ENCODE peak calls at places on chromosomes 12 and 14, in nine cellular contexts. D, Z, H, N, L, M, G, R and K are unnamed samples.

GRCh38 chr14:68178282-68178681 is 358.7 kb downstream of the RAD51B start:
- DNase-seq in D (no peak), Z (peak; percentile 73), H (no peak), N (peak; percentile 28), L (no peak), M (no peak), G (no peak), R (no peak), K (no peak)

GRCh38 chr12:49019435-49020317 is 1.1 kb upstream of the PRKAG1 start:
- DNase-seq in D (peak; percentile 61), Z (peak; percentile 41), H (no peak), N (peak; percentile 78), L (peak; percentile 38), M (peak; percentile 74), G (peak; percentile 46), R (peak; percentile 47), K (peak; percentile 72)

GRCh38 chr14:69319911-69320310 is 60.0 kb downstream of the GALNT16 start:
- DNase-seq in D (no peak), Z (no peak), H (no peak), N (no peak), L (no peak), M (no peak), G (no peak), R (no peak), K (no peak)

GRCh38 chr14:49946320-49947141 is 53.6 kb downstream of the ARF6 start:
- DNase-seq in D (peak; percentile 80), Z (peak; percentile 93), H (no peak), N (no peak), L (no peak), M (peak; percentile 63), G (no peak), R (peak; percentile 72), K (peak; percentile 30)

GRCh38 chr14:92986254-92987147 is 63.6 kb downstream of the CHGA start:
- DNase-seq in D (peak; percentile 79), Z (peak; percentile 86), H (no peak), N (no peak), L (no peak), M (peak; percentile 69), G (no peak), R (peak; percentile 52), K (no peak)

GRCh38 chr12:104790296-104791125 is 167.6 kb downstream of the SLC41A2 start:
- DNase-seq in D (peak; percentile 21), Z (peak; percentile 31), H (peak; percentile 22), N (peak; percentile 80), L (peak; percentile 72), M (peak; percentile 50), G (no peak), R (peak; percentile 64), K (peak; percentile 42)

GRCh38 chr12:132272706-132273105 is 56.7 kb downstream of the GALNT9 start:
- DNase-seq in D (no peak), Z (no peak), H (no peak), N (no peak), L (no peak), M (no peak), G (no peak), R (no peak), K (no peak)

GRCh38 chr12:95788637-95789036 is 1.9 kb downstream of the NTN4 start:
- DNase-seq in D (peak; percentile 62), Z (peak; percentile 85), H (no peak), N (no peak), L (no peak), M (no peak), G (no peak), R (no peak), K (no peak)

GRCh38 chr12:105409881-105410471 is 79.5 kb downstream of the C12orf75 start:
- DNase-seq in D (peak; percentile 62), Z (no peak), H (no peak), N (no peak), L (no peak), M (peak; percentile 37), G (no peak), R (peak; percentile 24), K (no peak)

GRCh38 chr12:111304642-111305071 is 64.2 kb downstream of the PHETA1 start:
- DNase-seq in D (no peak), Z (peak; percentile 38), H (peak; percentile 52), N (peak; percentile 71), L (peak; percentile 22), M (no peak), G (peak; percentile 10), R (no peak), K (peak; percentile 57)

GRCh38 chr12:57755454-57756372 is 810 bp downstream of the MARCHF9 start:
- DNase-seq in D (peak; percentile 36), Z (peak; percentile 22), H (no peak), N (peak; percentile 53), L (peak; percentile 50), M (peak; percentile 68), G (peak; percentile 38), R (peak; percentile 71), K (peak; percentile 49)

GRCh38 chr12:12356886-12357696 is at the start of gene BORCS5:
- DNase-seq in D (peak; percentile 97), Z (peak; percentile 95), H (peak; percentile 91), N (peak; percentile 100), L (peak; percentile 99), M (peak; percentile 95), G (peak; percentile 100), R (peak; percentile 97), K (peak; percentile 99)

GRCh38 chr12:92141585-92142244 is 3.9 kb downstream of the BTG1 start:
- DNase-seq in D (no peak), Z (no peak), H (no peak), N (peak; percentile 41), L (no peak), M (no peak), G (peak; percentile 64), R (no peak), K (peak; percentile 58)

GRCh38 chr12:40054554-40055226 is 51.2 kb downstream of the SLC2A13 start:
- DNase-seq in D (peak; percentile 93), Z (peak; percentile 61), H (no peak), N (no peak), L (no peak), M (no peak), G (no peak), R (peak; percentile 31), K (no peak)

GRCh38 chr14:69351911-69352310 is 46.2 kb downstream of the ERH start:
- DNase-seq in D (no peak), Z (no peak), H (no peak), N (no peak), L (no peak), M (no peak), G (no peak), R (no peak), K (no peak)

GRCh38 chr14:89011327-89011726 is 186.9 kb downstream of the TTC8 start:
- DNase-seq in D (no peak), Z (no peak), H (no peak), N (no peak), L (no peak), M (no peak), G (no peak), R (no peak), K (no peak)

GRCh38 chr12:25322918-25323773 is 72.4 kb upstream of the KRAS start:
- DNase-seq in D (peak; percentile 52), Z (peak; percentile 47), H (no peak), N (no peak), L (no peak), M (no peak), G (no peak), R (no peak), K (no peak)

GRCh38 chr12:42327227-42327590 is 1.2 kb downstream of the PPHLN1 start:
- DNase-seq in D (no peak), Z (no peak), H (no peak), N (no peak), L (no peak), M (no peak), G (no peak), R (no peak), K (no peak)

GRCh38 chr12:27217590-27217989 is 26.5 kb upstream of the STK38L start:
- DNase-seq in D (no peak), Z (no peak), H (no peak), N (no peak), L (no peak), M (no peak), G (no peak), R (no peak), K (no peak)
- H3K4me1 ChIP-seq in D (peaks cover 16% of the 10 kb centered on the region), Z (no peaks in the 10 kb centered on the region), H (no peaks in the 10 kb centered on the region), N (no peaks in the 10 kb centered on the region), L (no peaks in the 10 kb centered on the region), M (no peaks in the 10 kb centered on the region), G (peaks cover 25% of the 10 kb centered on the region), R (peaks cover 4% of the 10 kb centered on the region), K (peaks cover 25% of the 10 kb centered on the region)

DNA sequence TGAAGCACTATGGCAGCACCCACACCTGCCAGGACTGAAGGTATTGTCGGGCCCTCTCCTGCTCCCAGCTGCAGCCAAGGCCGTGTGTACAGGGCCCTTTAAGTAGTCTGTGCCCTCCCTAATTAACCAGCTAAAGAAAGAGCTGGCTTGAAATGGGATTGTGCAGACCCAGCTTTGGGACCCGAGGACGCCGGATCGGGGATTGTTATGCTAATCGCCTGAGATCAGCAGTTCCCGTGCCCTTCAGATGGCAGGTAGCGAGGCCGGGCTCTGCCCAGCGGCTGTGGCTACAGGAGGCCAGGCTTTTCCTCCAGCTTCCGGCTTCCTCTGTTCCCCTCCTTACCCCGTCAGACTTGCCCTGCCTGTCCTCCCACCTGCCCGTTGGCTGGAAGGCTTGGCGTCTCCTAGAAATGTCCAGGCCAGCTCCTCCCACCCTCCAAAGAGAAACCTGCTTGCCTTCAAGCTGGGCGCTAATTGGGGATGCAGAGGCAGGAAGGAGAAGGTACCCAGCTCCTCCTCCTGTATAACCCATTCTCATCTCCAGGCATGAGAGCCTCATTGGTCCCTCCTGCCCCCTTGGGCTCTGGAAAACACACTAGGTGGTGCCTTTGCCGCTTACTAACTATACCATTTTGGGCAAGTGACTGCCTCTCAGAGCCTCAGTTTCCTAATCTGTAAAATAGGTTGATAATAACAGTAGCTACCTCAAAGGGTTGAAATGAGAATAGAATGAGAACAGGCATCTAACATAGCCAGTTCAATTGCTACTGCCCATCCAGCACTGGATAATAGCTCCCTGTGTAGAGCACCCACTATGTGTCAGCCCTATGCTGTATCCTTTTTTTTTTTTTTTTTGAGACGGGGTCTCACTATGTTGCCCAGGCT is 25.8 kb upstream of the MSI1 start:
- DNase-seq in D (no peak), Z (peak; percentile 57), H (no peak), N (peak; percentile 94), L (peak; percentile 92), M (no peak), G (no peak), R (peak; percentile 56), K (no peak)
- TF ChIP-seq EZH2phosphoT487 in D (no peak), Z (no peak), H (no peak), N (no peak), L (no peak), M (no peak), G (no peak), R (no peak), K (no peak)

GRCh38 chr12:121025442-121026226 is 9.3 kb upstream of the C12orf43 start:
- DNase-seq in D (peak; percentile 61), Z (peak; percentile 26), H (no peak), N (no peak), L (no peak), M (no peak), G (no peak), R (peak; percentile 83), K (no peak)
- H3K4me3 ChIP-seq in D (no peak overlapping the region), Z (no peak overlapping the region), H (no peak overlapping the region), N (no peak overlapping the region), L (no peak overlapping the region), M (no peak overlapping the region), G (no peak overlapping the region), R (no peak overlapping the region), K (no peak overlapping the region)

DNA sequence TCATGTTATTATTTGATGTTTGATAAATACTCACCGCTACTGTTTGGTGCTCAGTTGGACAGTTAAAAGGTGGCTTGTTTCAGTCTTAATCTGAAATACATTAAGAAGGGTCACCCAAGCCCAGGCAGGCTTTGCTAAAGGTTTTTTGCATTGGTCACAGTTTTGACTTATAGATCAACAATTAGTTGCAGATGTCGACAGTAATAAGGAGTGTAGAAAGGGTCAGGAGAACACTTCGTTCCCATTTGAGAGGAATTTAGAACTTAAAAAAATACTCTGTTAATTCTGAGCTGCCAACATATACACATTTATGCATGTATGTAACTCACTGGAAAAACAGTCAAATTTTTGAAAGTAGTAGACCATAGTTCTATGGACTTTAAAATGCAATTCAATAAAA is 130.3 kb downstream of the TMEM30B start:
- DNase-seq in D (peak; percentile 20), Z (no peak), H (no peak), N (no peak), L (no peak), M (no peak), G (no peak), R (no peak), K (no peak)
- H3K4me1 ChIP-seq in D (peaks cover 39% of the 10 kb centered on the region), Z (peaks cover 24% of the 10 kb centered on the region), H (peaks cover 22% of the 10 kb centered on the region), N (peaks cover 14% of the 10 kb centered on the region), L (peaks cover 26% of the 10 kb centered on the region), M (peaks cover 47% of the 10 kb centered on the region), G (no peaks in the 10 kb centered on the region), R (peaks cover 6% of the 10 kb centered on the region), K (no peaks in the 10 kb centered on the region)